ENCODE peak calls at places on chromosome 12, in five cellular contexts. P, W, C, X and U are unnamed samples.

GRCh38 chr12:27048822-27049752 is 26.7 kb downstream of the MED21 start:
- DNase-seq in W (no peak), P (peak), X (no peak), C (no peak), U (peak)

GRCh38 chr12:50059440-50060119 is 2.2 kb downstream of the ASIC1 start:
- DNase-seq in X (no peak), C (no peak), P (no peak), W (no peak), U (peak)

GRCh38 chr12:124554429-124555029 is 12.9 kb downstream of the NCOR2 start:
- DNase-seq in W (no peak), C (peak), P (no peak), X (no peak), U (no peak)

GRCh38 chr12:96323906-96324305 is 76.3 kb downstream of the CDK17 start:
- DNase-seq in W (no peak), C (no peak), X (no peak), P (no peak), U (no peak)

GRCh38 chr12:57837779-57838562 is 8.6 kb downstream of the CTDSP2 start:
- DNase-seq in X (no peak), W (no peak), C (no peak), P (no peak), U (peak)

GRCh38 chr12:6946033-6946919 is 2.5 kb downstream of the C12orf57 start:
- DNase-seq in P (peak), W (peak), C (no peak), X (no peak), U (no peak)

GRCh38 chr12:39314547-39314946 is 128.4 kb downstream of the KIF21A start:
- DNase-seq in W (no peak), C (no peak), P (no peak), X (no peak), U (no peak)

GRCh38 chr12:115075552-115076170 is 391.7 kb upstream of the TBX3 start:
- DNase-seq in C (no peak), W (no peak), X (no peak), P (no peak), U (no peak)

GRCh38 chr12:63915105-63915830 is 70.8 kb downstream of the SRGAP1 start:
- DNase-seq in X (no peak), C (no peak), P (no peak), W (no peak), U (peak)

GRCh38 chr12:33012226-33012625 is 115.6 kb upstream of the PKP2 start:
- DNase-seq in X (no peak), C (no peak), W (no peak), P (no peak), U (no peak)

GRCh38 chr12:104340917-104341611 is 37.5 kb downstream of the EID3 start:
- DNase-seq in X (no peak), C (no peak), W (no peak), P (no peak), U (no peak)

GRCh38 chr12:29895966-29896365 is 112.2 kb upstream of the TMTC1 start:
- DNase-seq in W (no peak), X (no peak), C (no peak), P (no peak), U (no peak)

GRCh38 chr12:3336606-3337311 is 154.2 kb upstream of the PRMT8 start:
- DNase-seq in X (no peak), W (no peak), P (peak), C (no peak), U (no peak)

GRCh38 chr12:52952082-52952801 is 3.3 kb downstream of the KRT18 start:
- DNase-seq in W (no peak), C (no peak), P (no peak), X (no peak), U (peak)

GRCh38 chr12:3119192-3119744 is 42.1 kb downstream of the TSPAN9 start:
- DNase-seq in P (no peak), X (no peak), C (no peak), W (no peak), U (peak)

GRCh38 chr12:69602954-69603353 is 7.8 kb downstream of the LRRC10 start:
- DNase-seq in C (no peak), X (no peak), W (no peak), P (no peak), U (no peak)

GRCh38 chr12:133057446-133057845 is 20.1 kb downstream of the ZNF84 start:
- DNase-seq in W (no peak), X (no peak), C (no peak), P (no peak), U (peak)

GRCh38 chr12:47909839-47910465 is 5.2 kb upstream of the VDR start:
- DNase-seq in C (no peak), X (no peak), W (no peak), P (no peak), U (no peak)

GRCh38 chr12:6069452-6070093 is 54.9 kb downstream of the VWF start:
- DNase-seq in W (no peak), P (peak), X (no peak), C (peak), U (peak)

GRCh38 chr12:67451206-67451605 is 182.0 kb downstream of the CAND1 start:
- DNase-seq in X (no peak), W (no peak), P (no peak), C (no peak), U (no peak)

GRCh38 chr12:104569348-104570173 is 112.8 kb downstream of the CHST11 start:
- DNase-seq in C (peak), X (no peak), W (peak), P (no peak), U (no peak)

GRCh38 chr12:58169826-58170225 is 228.5 kb downstream of the ATP23 start:
- DNase-seq in W (no peak), C (no peak), X (no peak), P (no peak), U (no peak)

GRCh38 chr12:92034858-92035401 is 110.7 kb downstream of the BTG1 start:
- DNase-seq in P (peak), X (no peak), C (no peak), W (peak), U (peak)

GRCh38 chr12:46266869-46267617 is 1.8 kb downstream of the SLC38A1 start:
- DNase-seq in C (no peak), W (peak), P (peak), X (peak), U (peak)

GRCh38 chr12:58346032-58346632 is 404.8 kb downstream of the ATP23 start:
- DNase-seq in P (peak), C (no peak), W (no peak), X (no peak), U (peak)

GRCh38 chr12:113863455-113863845 is 102.7 kb downstream of the RBM19 start:
- DNase-seq in P (no peak), W (no peak), C (no peak), X (no peak), U (no peak)

GRCh38 chr12:94570161-94570560 is 80.2 kb downstream of the TMCC3 start:
- DNase-seq in W (no peak), X (no peak), P (no peak), C (no peak), U (peak)

GRCh38 chr12:94620611-94621010 is 29.7 kb downstream of the TMCC3 start:
- DNase-seq in W (no peak), C (no peak), X (no peak), P (peak), U (no peak)

GRCh38 chr12:49937639-49938300 is 12.8 kb upstream of the AQP2 start:
- DNase-seq in C (peak), X (no peak), P (no peak), W (no peak), U (no peak)

GRCh38 chr12:119171266-119171665 is 7.5 kb upstream of the HSPB8 start:
- DNase-seq in X (no peak), P (no peak), W (no peak), C (no peak), U (no peak)